ENCODE peak calls at places on chromosomes 2 and 18, in eight cellular contexts. Q is thyroid gland; C is GM10248; P is cardiac fibroblast; H is stomach; V is activated CD8-positive, alpha-beta memory T cell treated with anti-CD3 and anti-CD28 coated beads for 24 hours; A is activated T-helper 9 cell treated with anti-CD3 and anti-CD28 coated beads, Interleukin-2, amount 50 U/mL, for 16 hours; G is GOT3. K is an unnamed sample.

GRCh38 chr2:171146633-171147032 is 14.1 kb downstream of the TLK1 start:
- DNase-seq in P (peak; percentile 33), Q (no peak), V (no peak), G (no peak), H (no peak), C (no peak), A (no peak), K (no peak)

GRCh38 chr2:66582975-66583842 is 148.3 kb downstream of the MEIS1 start:
- DNase-seq in V (no peak), C (no peak), A (no peak), H (no peak), P (no peak), G (no peak), Q (no peak), K (no peak)

GRCh38 chr2:44951714-44952113 is 10.2 kb downstream of the SIX3 start:
- DNase-seq in P (no peak), C (no peak), G (no peak), Q (no peak), H (no peak), A (no peak), V (no peak), K (no peak)

GRCh38 chr2:49788300-49788699 is 634.0 kb upstream of the FSHR start:
- DNase-seq in C (no peak), P (no peak), G (no peak), V (no peak), H (no peak), Q (no peak), A (no peak), K (no peak)

GRCh38 chr2:88690591-88691338 is 708 bp upstream of the RPIA start:
- DNase-seq in H (peak; percentile 53), C (peak; percentile 31), A (peak; percentile 22), G (no peak), V (no peak), P (peak; percentile 16), Q (peak; percentile 62), K (no peak)

GRCh38 chr2:72153026-72153791 is 5.5 kb upstream of the CYP26B1 start:
- DNase-seq in C (no peak), Q (no peak), A (no peak), P (no peak), G (no peak), V (peak; percentile 41), H (peak; percentile 17), K (no peak)

GRCh38 chr18:29496276-29496675 is 1319.3 kb upstream of the CDH2 start:
- DNase-seq in C (no peak), P (peak; percentile 42), V (no peak), Q (no peak), A (no peak), G (no peak), H (no peak), K (no peak)

GRCh38 chr18:28178720-28179119 is 1.8 kb upstream of the CDH2 start:
- DNase-seq in G (no peak), Q (peak; percentile 4), A (no peak), H (no peak), C (no peak), V (no peak), P (no peak), K (no peak)

GRCh38 chr2:128589681-128590080 is 271.0 kb upstream of the HS6ST1 start:
- DNase-seq in P (no peak), V (no peak), Q (no peak), H (no peak), C (no peak), A (no peak), G (no peak), K (no peak)

K was measured in stimulated activated CD8-positive, alpha-beta memory T cell treated with anti-CD3 and anti-CD28 coated beads, Interleukin-15, amount 100 ng/mL, for 48 hours.